ENCODE peak calls at places on chromosome 1, in eight cellular contexts. D, R, E, L, T, H, F and M are unnamed samples. For H3K27me3, the result is how much of the 10 kb centered on the place peaks cover.

GRCh38 chr1:218556016-218556415 is 210.9 kb downstream of the TGFB2 start:
- DNase-seq in D (no peak), F (no peak), H (no peak), T (no peak), R (no peak), E (no peak), L (no peak), M (no peak)

GRCh38 chr1:45840704-45841103 is 37.3 kb downstream of the MAST2 start:
- DNase-seq in R (no peak), L (no peak), T (no peak), E (no peak), H (no peak), D (no peak), F (no peak), M (peak)

GRCh38 chr1:226974544-226975258 is 34.6 kb downstream of the COQ8A start:
- DNase-seq in D (peak), T (no peak), R (peak), E (no peak), H (peak), F (no peak), L (no peak), M (no peak)

GRCh38 chr1:23436520-23437354 is 12.2 kb upstream of the TCEA3 start:
- DNase-seq in D (no peak), R (no peak), T (no peak), H (peak), L (peak), F (no peak), E (no peak), M (no peak)

GRCh38 chr1:185345913-185346717 is 29.1 kb upstream of the IVNS1ABP start:
- DNase-seq in D (peak), F (no peak), T (no peak), H (no peak), L (no peak), R (no peak), E (no peak), M (no peak)

GRCh38 chr1:31792116-31792515 is 23.7 kb downstream of the SPOCD1 start:
- DNase-seq in R (no peak), D (no peak), L (peak), T (no peak), F (no peak), H (peak), E (no peak), M (no peak)

GRCh38 chr1:221276911-221277310 is 397.7 kb downstream of the HLX start:
- DNase-seq in E (no peak), L (no peak), F (no peak), T (peak), R (no peak), H (no peak), D (no peak), M (no peak)

GRCh38 chr1:14815175-14815882 is 216.8 kb downstream of the KAZN start:
- DNase-seq in H (no peak), F (no peak), T (peak), D (peak), E (no peak), L (no peak), R (no peak), M (no peak)

GRCh38 chr1:12604114-12604874 is 13.7 kb downstream of the DHRS3 start:
- DNase-seq in F (peak), L (no peak), E (peak), H (no peak), T (peak), R (peak), D (peak), M (peak)

GRCh38 chr1:5725406-5725805 is 266.8 kb downstream of the NPHP4 start:
- DNase-seq in H (no peak), R (no peak), L (peak), D (no peak), F (no peak), T (no peak), E (no peak), M (no peak)

GRCh38 chr1:174158767-174159252 is 510 bp upstream of the RABGAP1L start:
- DNase-seq in D (no peak), R (no peak), L (no peak), E (no peak), F (peak), H (no peak), T (no peak), M (no peak)

GRCh38 chr1:221664253-221664652 is 77.6 kb downstream of the DUSP10 start:
- DNase-seq in T (no peak), D (no peak), R (no peak), H (no peak), L (no peak), E (no peak), F (peak), M (no peak)

GRCh38 chr1:47417129-47418044 is 1.3 kb downstream of the FOXE3 start:
- DNase-seq in E (no peak), H (peak), T (no peak), L (no peak), F (no peak), D (no peak), R (no peak), M (no peak)
- H3K27me3 ChIP-seq in E (half or more), H (half or more), T (under half), L (under half), F (under half), D (under half), R (half or more), M (under half)

DNA sequence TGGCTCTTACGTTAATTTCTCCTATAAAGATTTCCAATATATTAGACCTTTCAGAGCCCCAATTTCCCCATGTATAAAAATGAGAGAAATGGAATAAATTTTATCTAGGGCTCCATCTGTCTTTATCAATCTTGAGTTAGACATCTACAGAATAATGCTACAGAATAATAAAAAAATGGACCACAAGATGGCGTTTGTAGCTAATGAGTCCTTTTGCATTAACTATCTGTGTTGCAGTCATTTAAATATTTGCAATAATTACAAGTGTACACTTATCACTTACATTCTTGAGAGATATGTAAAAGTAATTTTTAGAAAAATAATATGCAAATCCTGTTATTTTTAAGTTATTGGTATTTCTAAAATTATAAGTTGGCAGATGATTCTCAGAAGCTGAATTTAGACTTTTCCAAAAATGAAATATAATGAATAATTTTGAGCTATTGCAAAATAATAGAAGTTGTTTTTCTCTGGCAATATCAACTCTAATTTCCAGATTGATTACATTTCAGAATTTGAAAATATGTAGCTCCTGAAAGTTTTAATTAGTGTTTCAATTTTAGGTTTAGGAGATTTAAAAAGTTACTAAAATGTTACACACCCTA is 87.7 kb downstream of the SNX7 start:
- DNase-seq in R (peak), E (peak), L (no peak), T (peak), D (no peak), F (peak), H (no peak), M (no peak)
- TF ChIP-seq CTCF in R (peak), E (peak), L (no peak), T (peak), D (peak), F (peak), H (peak), M (peak)

DNA sequence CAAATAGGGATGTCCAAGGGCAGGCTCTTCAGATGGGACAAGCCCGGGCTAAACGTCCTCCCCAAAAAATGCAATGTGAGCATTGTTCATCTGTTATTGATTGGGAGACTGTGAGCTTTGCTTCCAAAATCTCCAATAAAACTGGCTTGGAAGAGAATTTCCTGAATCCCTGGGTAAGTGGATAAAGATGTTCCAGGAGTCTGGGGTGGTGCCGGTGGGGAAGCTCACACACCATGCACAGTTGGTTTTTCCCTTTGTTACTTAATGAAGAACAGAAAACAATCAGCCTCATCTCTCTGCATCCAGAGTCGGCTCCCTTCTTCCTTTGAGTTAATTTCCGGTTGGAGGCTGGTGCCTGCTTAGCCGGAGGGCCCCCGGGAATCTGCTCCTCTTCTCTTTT is 72.1 kb upstream of the ZBTB40 start:
- DNase-seq in L (no peak), E (no peak), T (no peak), F (no peak), R (no peak), D (no peak), H (no peak), M (no peak)
- H3K27me3 ChIP-seq in L (under half), E (under half), T (under half), F (under half), R (under half), D (under half), H (under half), M (under half)

GRCh38 chr1:145711213-145711651 is 4.1 kb upstream of the PDZK1 start:
- DNase-seq in H (no peak), F (no peak), T (no peak), L (no peak), D (no peak), R (peak), E (no peak), M (peak)
- TF ChIP-seq CTCF in H (no peak), F (no peak), T (no peak), L (no peak), D (no peak), R (no peak), E (no peak), M (no peak)